ENCODE peak calls at places on chromosome 3, in nine cellular contexts. F is GM23338, M is prostate gland, E is colonic mucosa, Y is A549, V is neural crest cell, I is endodermal cell, R is A673, A is OCI-LY7. H is an unnamed sample.

GRCh38 chr3:52331906-52332305 is 15.8 kb downstream of the DNAH1 start:
- DNase-seq in M (no peak), Y (no peak), A (peak; percentile 28), R (no peak), I (no peak), E (no peak), V (no peak), F (no peak), H (no peak)

GRCh38 chr3:186901135-186901734 is 29.1 kb upstream of the ST6GAL1 start:
- DNase-seq in Y (peak; percentile 4), M (no peak), V (no peak), R (no peak), I (no peak), F (no peak), A (no peak), E (no peak), H (no peak)

GRCh38 chr3:45191924-45192417 is 34.1 kb downstream of the TMEM158 start:
- DNase-seq in M (no peak), I (no peak), Y (no peak), V (no peak), R (no peak), F (no peak), A (no peak), E (no peak), H (no peak)

GRCh38 chr3:30084971-30085403 is 521.4 kb upstream of the TGFBR2 start:
- DNase-seq in R (no peak), I (peak; percentile 88), Y (no peak), V (no peak), A (no peak), M (no peak), F (peak; percentile 83), E (no peak), H (no peak)

GRCh38 chr3:30114918-30115317 is 491.5 kb upstream of the TGFBR2 start:
- DNase-seq in E (no peak), V (no peak), Y (no peak), F (no peak), R (no peak), I (no peak), A (no peak), M (no peak), H (no peak)

GRCh38 chr3:187274315-187274976 is 17.1 kb downstream of the MASP1 start:
- DNase-seq in R (no peak), I (no peak), V (no peak), E (no peak), Y (no peak), F (peak; percentile 53), A (no peak), M (no peak), H (no peak)

GRCh38 chr3:136207741-136208140 is 11.6 kb upstream of the MSL2 start:
- DNase-seq in Y (no peak), I (no peak), R (peak; percentile 43), F (no peak), V (no peak), A (no peak), E (no peak), M (no peak), H (no peak)

GRCh38 chr3:177724020-177724638 is 526.8 kb upstream of the TBL1XR1 start:
- DNase-seq in I (no peak), A (no peak), R (peak; percentile 62), Y (no peak), V (no peak), E (peak; percentile 29), F (no peak), M (peak; percentile 35), H (no peak)

GRCh38 chr3:194622621-194623360 is 10.4 kb downstream of the TMEM44 start:
- DNase-seq in A (no peak), I (no peak), M (no peak), R (no peak), Y (no peak), E (no peak), F (no peak), V (no peak), H (no peak)

GRCh38 chr3:13598926-13599886 is 50.3 kb downstream of the FBLN2 start:
- DNase-seq in E (no peak), I (peak; percentile 83), A (no peak), M (no peak), V (no peak), Y (peak; percentile 48), R (no peak), F (peak; percentile 44), H (no peak)

GRCh38 chr3:107798381-107798780 is 275.6 kb downstream of the BBX start:
- DNase-seq in V (no peak), F (no peak), M (no peak), Y (no peak), I (no peak), E (no peak), R (no peak), A (no peak), H (no peak)

GRCh38 chr3:5194801-5195509 is 7.4 kb downstream of the EDEM1 start:
- DNase-seq in Y (peak; percentile 71), I (no peak), R (peak; percentile 74), A (peak; percentile 70), M (peak; percentile 65), V (no peak), F (no peak), E (no peak), H (peak; percentile 86)

GRCh38 chr3:138974467-138974866 is 27.4 kb downstream of the FOXL2NB start:
- DNase-seq in V (no peak), F (no peak), E (no peak), Y (no peak), M (no peak), I (no peak), R (no peak), A (no peak), H (no peak)

GRCh38 chr3:42815826-42816225 is 6.6 kb downstream of the ACKR2 start:
- DNase-seq in Y (no peak), R (no peak), M (no peak), A (no peak), V (no peak), I (no peak), E (no peak), F (no peak), H (no peak)

GRCh38 chr3:105829229-105829628 is 39.6 kb downstream of the CBLB start:
- DNase-seq in I (no peak), V (no peak), A (no peak), Y (no peak), R (no peak), E (no peak), F (no peak), M (peak; percentile 36), H (no peak)

GRCh38 chr3:137509354-137510045 is 254.6 kb upstream of the SOX14 start:
- DNase-seq in Y (no peak), R (no peak), E (no peak), M (no peak), A (no peak), F (no peak), I (peak; percentile 54), V (no peak), H (no peak)

GRCh38 chr3:134883697-134884385 is 88.8 kb downstream of the EPHB1 start:
- DNase-seq in V (no peak), E (no peak), R (no peak), Y (no peak), I (no peak), A (no peak), M (no peak), F (no peak), H (peak; percentile 13)

GRCh38 chr3:152610621-152611020 is 224.3 kb upstream of the P2RY1 start:
- DNase-seq in F (peak; percentile 66), E (no peak), V (no peak), R (no peak), A (no peak), I (no peak), M (no peak), Y (no peak), H (no peak)

GRCh38 chr3:141710888-141711616 is 27.0 kb upstream of the RNF7 start:
- DNase-seq in F (no peak), V (no peak), R (no peak), A (no peak), M (no peak), E (no peak), Y (no peak), I (no peak), H (peak; percentile 89)

GRCh38 chr3:46412786-46413298 is 5.8 kb downstream of the CCRL2 start:
- DNase-seq in V (no peak), A (no peak), Y (no peak), I (no peak), E (no peak), M (no peak), F (no peak), R (no peak), H (no peak)

GRCh38 chr3:27714692-27715453 is 7.2 kb downstream of the EOMES start:
- DNase-seq in I (peak; percentile 91), A (no peak), V (no peak), F (peak; percentile 80), M (no peak), E (peak; percentile 61), Y (no peak), R (no peak), H (no peak)

GRCh38 chr3:181555681-181556080 is 156.0 kb upstream of the SOX2 start:
- DNase-seq in F (no peak), I (no peak), E (no peak), Y (no peak), R (no peak), A (no peak), M (no peak), V (no peak), H (no peak)

GRCh38 chr3:33439421-33440327 is 531 bp downstream of the UBP1 start:
- DNase-seq in M (peak; percentile 39), V (peak; percentile 44), A (peak; percentile 63), Y (peak; percentile 54), F (peak; percentile 51), E (peak; percentile 55), I (peak; percentile 79), R (peak; percentile 64), H (peak; percentile 12)
- TF ChIP-seq CTCF in M (peak; percentile 36), V (peak; percentile 43), A (peak; percentile 19), Y (peak; percentile 36), F (no peak), E (no peak), I (peak; percentile 48), R (no peak), H (peak; percentile 52)

GRCh38 chr3:71689305-71689704 is 35.9 kb downstream of the EIF4E3 start:
- DNase-seq in A (no peak), I (no peak), R (no peak), Y (no peak), M (no peak), F (peak; percentile 51), E (no peak), V (no peak), H (no peak)
- TF ChIP-seq CTCF in A (no peak), I (peak; percentile 44), R (no peak), Y (no peak), M (no peak), F (peak; percentile 18), E (no peak), V (peak; percentile 39), H (no peak)

GRCh38 chr3:98029083-98029482 is 6.0 kb downstream of the GABRR3 start:
- DNase-seq in V (no peak), Y (no peak), I (no peak), A (no peak), F (no peak), M (no peak), E (no peak), R (no peak), H (no peak)
- TF ChIP-seq CTCF in V (no peak), Y (no peak), I (no peak), A (no peak), F (no peak), M (no peak), E (no peak), R (no peak), H (no peak)

GRCh38 chr3:15346516-15346915 is 14.1 kb upstream of the SH3BP5 start:
- DNase-seq in E (no peak), Y (no peak), A (no peak), R (no peak), I (no peak), F (no peak), V (no peak), M (no peak), H (no peak)
- TF ChIP-seq CTCF in E (no peak), Y (no peak), A (no peak), R (no peak), I (no peak), F (no peak), V (no peak), M (no peak), H (no peak)

H was measured in HFFc6.